ENCODE peak calls at places on chromosomes 4 and X, in eight cellular contexts. One of them, this sample, is unnamed.
A peak's percentile ranks its signal among the peaks of the same experiment; 100 is the strongest.

GRCh38 chrX:150416469-150416868 is 53.4 kb downstream of the MAMLD1 start:
- DNase-seq in WERI-Rb-1: no peak
- DNase-seq in PC-3: no peak
- DNase-seq in lower leg skin: no peak
- DNase-seq in astrocyte of the spinal cord: no peak
- DNase-seq in foreskin fibroblast: no peak
- DNase-seq in fibroblast of lung: no peak
- DNase-seq in HFF-Myc: no peak
- DNase-seq in this sample: no peak

GRCh38 chr4:173025131-173025530 is 143.5 kb upstream of the GALNT7 start:
- DNase-seq in WERI-Rb-1: peak; percentile 72
- DNase-seq in PC-3: peak; percentile 79
- DNase-seq in lower leg skin: no peak
- DNase-seq in astrocyte of the spinal cord: peak; percentile 80
- DNase-seq in foreskin fibroblast: peak; percentile 83
- DNase-seq in fibroblast of lung: peak; percentile 85
- DNase-seq in HFF-Myc: peak; percentile 47
- DNase-seq in this sample: no peak

GRCh38 chr4:81870275-81870674 is 398.6 kb upstream of the RASGEF1B start:
- DNase-seq in WERI-Rb-1: no peak
- DNase-seq in PC-3: no peak
- DNase-seq in lower leg skin: no peak
- DNase-seq in astrocyte of the spinal cord: no peak
- DNase-seq in foreskin fibroblast: no peak
- DNase-seq in fibroblast of lung: no peak
- DNase-seq in HFF-Myc: no peak
- DNase-seq in this sample: peak; percentile 56

GRCh38 chr4:151745727-151746231 is 15.0 kb downstream of the GATB start:
- DNase-seq in WERI-Rb-1: no peak
- DNase-seq in PC-3: peak; percentile 62
- DNase-seq in lower leg skin: no peak
- DNase-seq in astrocyte of the spinal cord: peak; percentile 19
- DNase-seq in foreskin fibroblast: no peak
- DNase-seq in fibroblast of lung: no peak
- DNase-seq in HFF-Myc: no peak
- DNase-seq in this sample: no peak

GRCh38 chr4:147954850-147955249 is 223.0 kb downstream of the ARHGAP10 start:
- DNase-seq in WERI-Rb-1: no peak
- DNase-seq in PC-3: no peak
- DNase-seq in lower leg skin: no peak
- DNase-seq in astrocyte of the spinal cord: no peak
- DNase-seq in foreskin fibroblast: no peak
- DNase-seq in fibroblast of lung: peak; percentile 28
- DNase-seq in HFF-Myc: no peak
- DNase-seq in this sample: no peak

GRCh38 chr4:162265802-162266201 is 102.0 kb upstream of the FSTL5 start:
- DNase-seq in WERI-Rb-1: no peak
- DNase-seq in PC-3: no peak
- DNase-seq in lower leg skin: no peak
- DNase-seq in astrocyte of the spinal cord: no peak
- DNase-seq in foreskin fibroblast: no peak
- DNase-seq in fibroblast of lung: no peak
- DNase-seq in HFF-Myc: no peak
- DNase-seq in this sample: no peak

GRCh38 chrX:12370444-12371089 is 232.3 kb downstream of the FRMPD4 start:
- DNase-seq in WERI-Rb-1: no peak
- DNase-seq in PC-3: no peak
- DNase-seq in lower leg skin: no peak
- DNase-seq in astrocyte of the spinal cord: no peak
- DNase-seq in foreskin fibroblast: peak; percentile 89
- DNase-seq in fibroblast of lung: peak; percentile 82
- DNase-seq in HFF-Myc: peak; percentile 9
- DNase-seq in this sample: no peak

GRCh38 chrX:747176-747575 is 116.6 kb downstream of the SHOX start:
- DNase-seq in WERI-Rb-1: no peak
- DNase-seq in PC-3: no peak
- DNase-seq in lower leg skin: no peak
- DNase-seq in astrocyte of the spinal cord: no peak
- DNase-seq in foreskin fibroblast: no peak
- DNase-seq in fibroblast of lung: no peak
- DNase-seq in HFF-Myc: no peak
- DNase-seq in this sample: no peak

GRCh38 chr4:182655321-182655720 is 261.9 kb downstream of the DCTD start:
- DNase-seq in WERI-Rb-1: no peak
- DNase-seq in PC-3: no peak
- DNase-seq in lower leg skin: no peak
- DNase-seq in astrocyte of the spinal cord: no peak
- DNase-seq in foreskin fibroblast: no peak
- DNase-seq in fibroblast of lung: no peak
- DNase-seq in HFF-Myc: no peak
- DNase-seq in this sample: no peak

GRCh38 chr4:189279188-189279587 is 661.5 kb upstream of the FRG1 start:
- DNase-seq in WERI-Rb-1: no peak
- DNase-seq in PC-3: no peak
- DNase-seq in lower leg skin: no peak
- DNase-seq in astrocyte of the spinal cord: no peak
- DNase-seq in foreskin fibroblast: peak; percentile 25
- DNase-seq in fibroblast of lung: peak; percentile 89
- DNase-seq in HFF-Myc: no peak
- DNase-seq in this sample: no peak

GRCh38 chrX:69231903-69232302 is 66.7 kb upstream of the PJA1 start:
- DNase-seq in WERI-Rb-1: no peak
- DNase-seq in PC-3: peak; percentile 32
- DNase-seq in lower leg skin: peak; percentile 17
- DNase-seq in astrocyte of the spinal cord: no peak
- DNase-seq in foreskin fibroblast: no peak
- DNase-seq in fibroblast of lung: no peak
- DNase-seq in HFF-Myc: no peak
- DNase-seq in this sample: no peak

GRCh38 chrX:135327299-135327698 is 18.0 kb downstream of the ETDC start:
- DNase-seq in WERI-Rb-1: no peak
- DNase-seq in PC-3: peak; percentile 73
- DNase-seq in lower leg skin: no peak
- DNase-seq in astrocyte of the spinal cord: peak; percentile 86
- DNase-seq in foreskin fibroblast: peak; percentile 88
- DNase-seq in fibroblast of lung: peak; percentile 93
- DNase-seq in HFF-Myc: no peak
- DNase-seq in this sample: no peak

GRCh38 chr4:4524364-4524763 is 17.5 kb downstream of the STX18 start:
- DNase-seq in WERI-Rb-1: no peak
- DNase-seq in PC-3: no peak
- DNase-seq in lower leg skin: no peak
- DNase-seq in astrocyte of the spinal cord: no peak
- DNase-seq in foreskin fibroblast: no peak
- DNase-seq in fibroblast of lung: peak; percentile 20
- DNase-seq in HFF-Myc: no peak
- DNase-seq in this sample: no peak

GRCh38 chr4:108762559-108763225 is at the start of gene ETNPPL:
- DNase-seq in WERI-Rb-1: peak; percentile 59
- DNase-seq in PC-3: peak; percentile 3
- DNase-seq in lower leg skin: no peak
- DNase-seq in astrocyte of the spinal cord: no peak
- DNase-seq in foreskin fibroblast: peak; percentile 49
- DNase-seq in fibroblast of lung: peak; percentile 0
- DNase-seq in HFF-Myc: no peak
- DNase-seq in this sample: peak; percentile 84

GRCh38 chr4:154507170-154507569 is 15.6 kb upstream of the DCHS2 start:
- DNase-seq in WERI-Rb-1: no peak
- DNase-seq in PC-3: peak; percentile 82
- DNase-seq in lower leg skin: no peak
- DNase-seq in astrocyte of the spinal cord: no peak
- DNase-seq in foreskin fibroblast: no peak
- DNase-seq in fibroblast of lung: no peak
- DNase-seq in HFF-Myc: no peak
- DNase-seq in this sample: no peak

GRCh38 chr4:1608196-1608820 is 75.8 kb downstream of the FAM53A start:
- DNase-seq in WERI-Rb-1: no peak
- DNase-seq in PC-3: no peak
- DNase-seq in lower leg skin: no peak
- DNase-seq in astrocyte of the spinal cord: no peak
- DNase-seq in foreskin fibroblast: no peak
- DNase-seq in fibroblast of lung: no peak
- DNase-seq in HFF-Myc: no peak
- DNase-seq in this sample: peak; percentile 65

GRCh38 chrX:151505796-151506195 is 57.7 kb upstream of the PASD1 start:
- DNase-seq in WERI-Rb-1: peak; percentile 82
- DNase-seq in PC-3: peak; percentile 44
- DNase-seq in lower leg skin: no peak
- DNase-seq in astrocyte of the spinal cord: no peak
- DNase-seq in foreskin fibroblast: no peak
- DNase-seq in fibroblast of lung: no peak
- DNase-seq in HFF-Myc: no peak
- DNase-seq in this sample: no peak

GRCh38 chr4:136855886-136856285 is 676.4 kb downstream of the PCDH18 start:
- DNase-seq in WERI-Rb-1: no peak
- DNase-seq in PC-3: no peak
- DNase-seq in lower leg skin: no peak
- DNase-seq in astrocyte of the spinal cord: no peak
- DNase-seq in foreskin fibroblast: no peak
- DNase-seq in fibroblast of lung: no peak
- DNase-seq in HFF-Myc: no peak
- DNase-seq in this sample: no peak

GRCh38 chr4:56215901-56216300 is 171.4 kb downstream of the AASDH start:
- DNase-seq in WERI-Rb-1: no peak
- DNase-seq in PC-3: peak; percentile 72
- DNase-seq in lower leg skin: no peak
- DNase-seq in astrocyte of the spinal cord: peak; percentile 70
- DNase-seq in foreskin fibroblast: peak; percentile 55
- DNase-seq in fibroblast of lung: peak; percentile 52
- DNase-seq in HFF-Myc: no peak
- DNase-seq in this sample: no peak

GRCh38 chr4:38390962-38391361 is 273.0 kb upstream of the KLF3 start:
- DNase-seq in WERI-Rb-1: no peak
- DNase-seq in PC-3: no peak
- DNase-seq in lower leg skin: no peak
- DNase-seq in astrocyte of the spinal cord: no peak
- DNase-seq in foreskin fibroblast: no peak
- DNase-seq in fibroblast of lung: no peak
- DNase-seq in HFF-Myc: no peak
- DNase-seq in this sample: no peak

GRCh38 chrX:51407520-51408409 is 75.1 kb downstream of the NUDT10 start:
- DNase-seq in WERI-Rb-1: no peak
- DNase-seq in PC-3: no peak
- DNase-seq in lower leg skin: no peak
- DNase-seq in astrocyte of the spinal cord: no peak
- DNase-seq in foreskin fibroblast: no peak
- DNase-seq in fibroblast of lung: no peak
- DNase-seq in HFF-Myc: no peak
- DNase-seq in this sample: no peak

GRCh38 chr4:74545488-74545887 is 100.6 kb downstream of the AREG start:
- DNase-seq in WERI-Rb-1: no peak
- DNase-seq in PC-3: peak; percentile 27
- DNase-seq in lower leg skin: no peak
- DNase-seq in astrocyte of the spinal cord: no peak
- DNase-seq in foreskin fibroblast: peak; percentile 56
- DNase-seq in fibroblast of lung: no peak
- DNase-seq in HFF-Myc: no peak
- DNase-seq in this sample: peak; percentile 17

GRCh38 chr4:19227701-19228100 is 1024.0 kb upstream of the SLIT2 start:
- DNase-seq in WERI-Rb-1: no peak
- DNase-seq in PC-3: peak; percentile 39
- DNase-seq in lower leg skin: no peak
- DNase-seq in astrocyte of the spinal cord: no peak
- DNase-seq in foreskin fibroblast: peak; percentile 40
- DNase-seq in fibroblast of lung: no peak
- DNase-seq in HFF-Myc: no peak
- DNase-seq in this sample: no peak

GRCh38 chr4:19224820-19225219 is 1026.9 kb upstream of the SLIT2 start:
- DNase-seq in WERI-Rb-1: no peak
- DNase-seq in PC-3: peak; percentile 66
- DNase-seq in lower leg skin: no peak
- DNase-seq in astrocyte of the spinal cord: peak; percentile 59
- DNase-seq in foreskin fibroblast: peak; percentile 38
- DNase-seq in fibroblast of lung: peak; percentile 61
- DNase-seq in HFF-Myc: peak; percentile 31
- DNase-seq in this sample: no peak
- TF ChIP-seq CTCF in WERI-Rb-1: no peak
- TF ChIP-seq CTCF in PC-3: peak; percentile 50
- TF ChIP-seq CTCF in lower leg skin: no peak
- TF ChIP-seq CTCF in astrocyte of the spinal cord: no peak
- TF ChIP-seq CTCF in foreskin fibroblast: peak; percentile 8
- TF ChIP-seq CTCF in fibroblast of lung: peak; percentile 12
- TF ChIP-seq CTCF in HFF-Myc: peak; percentile 3
- TF ChIP-seq CTCF in this sample: peak; percentile 38

DNA sequence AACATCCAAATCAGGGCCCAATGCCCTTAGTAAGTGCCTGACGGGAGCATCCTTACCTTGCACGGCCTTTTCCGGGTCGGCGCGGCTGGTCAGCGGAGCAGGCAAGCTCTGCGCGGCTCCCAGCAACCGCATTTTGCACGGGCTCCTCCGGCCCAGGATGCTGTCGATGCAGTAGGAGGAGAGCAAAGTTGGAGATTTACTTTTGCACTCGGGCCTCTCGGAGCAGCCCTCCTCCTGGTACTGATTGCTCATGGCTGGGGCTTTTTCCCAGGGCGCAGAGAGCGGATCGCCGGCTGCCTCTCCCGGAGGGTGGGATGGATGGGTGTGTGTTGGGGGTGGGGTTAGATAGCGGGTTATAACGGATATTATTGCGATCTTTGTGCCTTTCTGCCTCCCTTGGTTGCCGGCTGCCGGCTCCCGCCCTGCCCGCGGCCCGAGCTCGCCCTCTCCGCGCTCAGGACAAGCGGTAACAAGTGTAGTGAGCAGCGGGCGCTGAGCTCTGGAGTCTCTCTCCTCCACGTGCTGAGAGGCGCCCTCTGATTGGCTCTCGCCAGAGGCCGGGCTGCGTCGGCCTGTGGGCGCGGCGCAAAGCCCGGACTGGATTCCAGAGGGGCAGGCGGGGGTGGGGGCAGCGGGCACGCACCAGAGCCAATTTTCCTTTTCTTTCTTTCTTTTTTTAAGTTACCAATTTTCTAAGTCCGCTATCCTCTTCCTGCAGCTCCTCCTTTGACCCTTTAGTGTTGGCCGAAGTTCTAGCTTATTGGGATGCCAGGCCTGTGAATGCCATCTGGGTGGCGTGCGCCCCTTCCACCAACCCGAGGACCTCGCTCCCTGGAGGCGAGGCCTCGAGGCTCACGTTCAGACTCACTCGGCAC is at the start of gene ARX:
- DNase-seq in WERI-Rb-1: peak; percentile 71
- DNase-seq in PC-3: no peak
- DNase-seq in lower leg skin: no peak
- DNase-seq in astrocyte of the spinal cord: peak; percentile 63
- DNase-seq in foreskin fibroblast: peak; percentile 70
- DNase-seq in fibroblast of lung: peak; percentile 61
- DNase-seq in HFF-Myc: no peak
- DNase-seq in this sample: no peak
- H3K4me3 ChIP-seq in WERI-Rb-1: peak within 1 kb of the TSS; percentile 15
- H3K4me3 ChIP-seq in PC-3: no peak within 1 kb of the TSS
- H3K4me3 ChIP-seq in lower leg skin: no peak within 1 kb of the TSS
- H3K4me3 ChIP-seq in astrocyte of the spinal cord: peak within 1 kb of the TSS; percentile 24
- H3K4me3 ChIP-seq in foreskin fibroblast: no peak within 1 kb of the TSS
- H3K4me3 ChIP-seq in fibroblast of lung: no peak within 1 kb of the TSS
- H3K4me3 ChIP-seq in HFF-Myc: no peak within 1 kb of the TSS
- H3K4me3 ChIP-seq in this sample: no peak within 1 kb of the TSS

GRCh38 chrX:63050225-63050624 is 300.9 kb downstream of the SPIN4 start:
- DNase-seq in WERI-Rb-1: peak; percentile 7
- DNase-seq in PC-3: peak; percentile 37
- DNase-seq in lower leg skin: no peak
- DNase-seq in astrocyte of the spinal cord: no peak
- DNase-seq in foreskin fibroblast: no peak
- DNase-seq in fibroblast of lung: no peak
- DNase-seq in HFF-Myc: no peak
- DNase-seq in this sample: no peak
- TF ChIP-seq CTCF in WERI-Rb-1: peak; percentile 59
- TF ChIP-seq CTCF in PC-3: peak; percentile 53
- TF ChIP-seq CTCF in lower leg skin: no peak
- TF ChIP-seq CTCF in astrocyte of the spinal cord: no peak
- TF ChIP-seq CTCF in foreskin fibroblast: no peak
- TF ChIP-seq CTCF in fibroblast of lung: no peak
- TF ChIP-seq CTCF in HFF-Myc: no peak
- TF ChIP-seq CTCF in this sample: no peak

GRCh38 chrX:71543316-71543715 is 10.4 kb downstream of the OGT start:
- DNase-seq in WERI-Rb-1: no peak
- DNase-seq in PC-3: peak; percentile 95
- DNase-seq in lower leg skin: no peak
- DNase-seq in astrocyte of the spinal cord: peak; percentile 41
- DNase-seq in foreskin fibroblast: peak; percentile 80
- DNase-seq in fibroblast of lung: no peak
- DNase-seq in HFF-Myc: no peak
- DNase-seq in this sample: no peak
- H3K4me3 ChIP-seq in WERI-Rb-1: no peak overlapping the region
- H3K4me3 ChIP-seq in PC-3: peak overlapping the region; percentile 47
- H3K4me3 ChIP-seq in lower leg skin: no peak overlapping the region
- H3K4me3 ChIP-seq in astrocyte of the spinal cord: no peak overlapping the region
- H3K4me3 ChIP-seq in foreskin fibroblast: no peak overlapping the region
- H3K4me3 ChIP-seq in fibroblast of lung: no peak overlapping the region
- H3K4me3 ChIP-seq in HFF-Myc: no peak overlapping the region
- H3K4me3 ChIP-seq in this sample: no peak overlapping the region

This sample was measured in left lung.